ENCODE peak calls at places on chromosome 2, in six cellular contexts. Z, V, E, S, H and F are unnamed samples.

GRCh38 chr2:83859553-83859952 is 599.5 kb downstream of the SUCLG1 start:
- DNase-seq in H (no peak), S (no peak), Z (no peak), V (no peak), E (no peak), F (no peak)

GRCh38 chr2:190978389-190979053 is 35.5 kb downstream of the STAT1 start:
- DNase-seq in H (no peak), S (peak; percentile 85), E (peak; percentile 68), Z (no peak), V (no peak), F (peak; percentile 88)

GRCh38 chr2:202375006-202375610 is 1.0 kb upstream of the BMPR2 start:
- DNase-seq in V (no peak), E (peak; percentile 51), Z (peak; percentile 70), S (peak; percentile 89), H (peak; percentile 81), F (peak; percentile 93)

GRCh38 chr2:29238497-29238896 is 123.3 kb downstream of the CLIP4 start:
- DNase-seq in V (peak; percentile 26), H (peak; percentile 43), S (no peak), E (peak; percentile 71), Z (peak; percentile 55), F (no peak)

GRCh38 chr2:200065477-200065876 is 110.1 kb downstream of the MAIP1 start:
- DNase-seq in H (no peak), S (no peak), V (no peak), E (no peak), Z (no peak), F (peak; percentile 59)

GRCh38 chr2:69385443-69386151 is 1.4 kb downstream of the GFPT1 start:
- DNase-seq in E (peak; percentile 9), H (peak; percentile 12), Z (no peak), V (peak; percentile 54), S (no peak), F (no peak)

GRCh38 chr2:20148841-20149702 is 75.9 kb downstream of the SDC1 start:
- DNase-seq in E (no peak), V (no peak), H (no peak), Z (peak; percentile 66), S (peak; percentile 97), F (peak; percentile 88)

GRCh38 chr2:98298685-98299180 is 47.5 kb upstream of the CNGA3 start:
- DNase-seq in E (no peak), V (no peak), H (no peak), Z (no peak), S (no peak), F (no peak)

GRCh38 chr2:158144914-158145625 is 43.4 kb downstream of the UPP2 start:
- DNase-seq in Z (no peak), E (peak; percentile 74), H (no peak), V (peak; percentile 8), S (no peak), F (no peak)

GRCh38 chr2:28580078-28580477 is 84.2 kb downstream of the PLB1 start:
- DNase-seq in S (no peak), V (no peak), H (no peak), E (no peak), Z (no peak), F (no peak)

GRCh38 chr2:161170917-161171594 is 10.8 kb downstream of the TANK start:
- DNase-seq in S (peak; percentile 25), H (no peak), Z (no peak), V (no peak), E (no peak), F (peak; percentile 8)

GRCh38 chr2:26521054-26521912 is 43.4 kb upstream of the OTOF start:
- DNase-seq in S (no peak), Z (peak; percentile 81), H (peak; percentile 46), E (peak; percentile 44), V (peak; percentile 38), F (peak; percentile 5)

GRCh38 chr2:114642371-114642770 is 199.9 kb downstream of the DPP10 start:
- DNase-seq in V (no peak), E (no peak), S (no peak), H (peak; percentile 11), Z (no peak), F (no peak)

GRCh38 chr2:97983134-97983533 is 12.6 kb downstream of the TMEM131 start:
- DNase-seq in H (no peak), Z (no peak), S (no peak), E (no peak), V (no peak), F (no peak)

GRCh38 chr2:10175441-10175840 is 52.9 kb downstream of the RRM2 start:
- DNase-seq in S (no peak), V (no peak), E (no peak), H (no peak), Z (no peak), F (no peak)

GRCh38 chr2:28610583-28611201 is 114.8 kb downstream of the PLB1 start:
- DNase-seq in V (peak; percentile 86), Z (no peak), H (peak; percentile 76), S (peak; percentile 96), E (peak; percentile 99), F (peak; percentile 98)

GRCh38 chr2:15825276-15826060 is 114.9 kb upstream of the MYCN start:
- DNase-seq in H (no peak), V (no peak), E (no peak), S (no peak), Z (peak; percentile 47), F (no peak)

GRCh38 chr2:173831312-173832229 is 133.6 kb downstream of the SP3 start:
- DNase-seq in S (peak; percentile 12), V (no peak), Z (peak; percentile 11), H (peak; percentile 56), E (no peak), F (peak; percentile 43)

GRCh38 chr2:24943427-24943826 is 23.4 kb upstream of the ADCY3 start:
- DNase-seq in E (no peak), H (no peak), V (no peak), Z (no peak), S (no peak), F (no peak)

GRCh38 chr2:184611221-184612085 is 13.1 kb downstream of the ZNF804A start:
- DNase-seq in Z (no peak), E (peak; percentile 74), V (peak; percentile 19), S (peak; percentile 4), H (peak; percentile 29), F (peak; percentile 27)

GRCh38 chr2:211899871-211900482 is 638.6 kb downstream of the ERBB4 start:
- DNase-seq in V (no peak), Z (no peak), S (no peak), E (no peak), H (no peak), F (no peak)

GRCh38 chr2:184004945-184005672 is 593.2 kb upstream of the ZNF804A start:
- DNase-seq in V (no peak), E (no peak), H (no peak), S (no peak), Z (no peak), F (no peak)

GRCh38 chr2:178190938-178191910 is 3.1 kb upstream of the OSBPL6 start:
- DNase-seq in H (no peak), S (no peak), E (peak; percentile 33), Z (no peak), V (no peak), F (no peak)

GRCh38 chr2:145484443-145485086 is 964.6 kb upstream of the ZEB2 start:
- DNase-seq in H (peak; percentile 21), Z (no peak), S (peak; percentile 69), V (peak; percentile 69), E (peak; percentile 91), F (peak; percentile 84)

GRCh38 chr2:16663121-16663905 is 2.3 kb downstream of the CYRIA start:
- DNase-seq in E (no peak), H (no peak), Z (no peak), S (no peak), V (no peak), F (no peak)

GRCh38 chr2:202104286-202104870 is 31.3 kb downstream of the KIAA2012 start:
- DNase-seq in Z (peak; percentile 66), V (peak; percentile 40), S (no peak), E (peak; percentile 65), H (peak; percentile 65), F (peak; percentile 50)

GRCh38 chr2:138949517-138949916 is 169.3 kb upstream of the NXPH2 start:
- DNase-seq in S (peak; percentile 19), Z (no peak), H (no peak), V (peak; percentile 85), E (peak; percentile 95), F (peak; percentile 27)

DNA sequence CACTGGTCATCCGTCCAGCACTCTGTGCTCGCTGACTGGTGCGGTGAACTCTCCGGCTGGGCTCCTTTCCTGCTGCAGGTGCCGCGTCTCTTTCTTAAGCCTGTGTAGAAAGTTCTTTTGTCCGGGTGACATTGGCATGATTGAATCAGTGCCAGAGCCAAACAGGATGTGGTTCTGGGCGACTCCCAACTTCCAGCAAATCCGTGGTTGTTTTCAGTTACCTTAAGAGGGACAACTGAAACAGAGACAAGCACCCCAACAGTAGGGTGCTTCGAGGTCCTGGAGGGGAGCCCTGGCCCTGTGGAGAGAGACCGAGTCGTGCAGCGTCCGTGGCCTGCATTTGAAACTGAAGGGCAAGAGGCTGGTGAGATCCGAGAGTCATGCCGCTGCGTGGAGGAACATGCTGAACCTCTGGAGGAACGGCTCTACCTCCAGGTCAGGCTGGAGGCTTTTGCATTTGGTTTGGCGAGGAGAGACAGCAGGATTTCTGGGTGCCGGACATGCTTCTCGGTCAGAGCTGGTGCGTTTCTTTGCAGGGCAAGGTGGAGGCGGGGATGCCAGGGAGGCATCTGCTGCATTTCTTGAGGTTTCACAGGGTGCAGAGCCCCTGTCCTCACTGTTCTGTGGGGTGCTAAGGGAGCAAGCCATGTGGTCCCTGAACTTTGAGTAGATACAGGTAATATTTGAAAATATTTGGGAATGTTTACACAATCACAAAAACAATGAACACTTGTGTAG is 26.8 kb downstream of the SH3BP4 start:
- DNase-seq in Z (no peak), S (peak; percentile 68), H (no peak), E (peak; percentile 88), V (no peak), F (peak; percentile 56)
- H3K4me2 ChIP-seq in Z (no peak overlapping the region), S (peak overlapping the region; percentile 67), H (no peak overlapping the region), E (peak overlapping the region; percentile 90), V (peak overlapping the region; percentile 58), F (no peak overlapping the region)

DNA sequence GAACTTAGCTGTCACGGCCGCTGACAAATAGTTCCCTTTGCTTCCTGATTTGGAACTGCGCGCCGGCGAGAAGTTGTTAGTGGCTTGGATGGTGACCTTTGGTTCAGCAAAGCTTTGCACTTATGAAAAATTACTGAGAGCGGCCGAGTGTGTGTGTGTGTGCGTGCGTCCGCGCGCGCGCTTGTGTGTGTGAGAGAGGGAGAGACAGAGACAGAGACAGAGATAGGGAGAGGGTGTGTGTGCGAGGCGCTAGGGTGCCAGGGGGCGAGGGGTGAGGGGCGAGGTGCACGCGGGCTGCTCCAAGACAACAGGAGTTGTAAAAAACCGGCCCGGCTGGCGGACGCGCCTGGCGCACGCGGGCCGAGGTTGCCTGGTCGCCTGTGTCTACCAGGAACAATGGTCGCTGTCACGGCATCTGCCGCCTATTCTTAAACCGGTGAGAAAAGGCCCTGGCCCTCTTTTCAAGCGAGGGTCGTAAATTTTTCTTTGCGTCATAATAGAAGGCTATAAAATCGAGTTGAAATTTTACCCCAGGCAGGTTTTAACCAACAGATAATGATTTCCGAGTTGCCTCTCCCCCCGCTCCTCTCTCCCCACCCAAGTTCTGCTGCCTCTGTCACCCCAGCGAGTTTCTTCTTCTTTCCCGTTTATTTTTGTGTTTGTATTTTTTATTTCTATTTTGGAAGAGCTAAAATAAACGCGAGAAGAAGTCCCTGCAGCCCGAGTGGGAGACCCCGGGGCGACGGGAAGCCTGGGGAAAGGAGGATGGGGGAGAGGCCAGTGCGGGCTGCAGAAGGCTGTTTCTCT is 595 bp downstream of the HOXD3 start:
- DNase-seq in S (no peak), H (no peak), Z (peak; percentile 82), V (no peak), E (no peak), F (no peak)
- TF ChIP-seq EZH2 in S (peak; percentile 79), H (peak; percentile 99), Z (peak; percentile 100), V (no peak), E (no peak), F (peak; percentile 54)

GRCh38 chr2:11420190-11420589 is 45.8 kb downstream of the E2F6 start:
- DNase-seq in H (no peak), Z (no peak), E (no peak), S (no peak), V (no peak), F (no peak)
- H3K4me3 ChIP-seq in H (no peak overlapping the region), Z (no peak overlapping the region), E (no peak overlapping the region), S (no peak overlapping the region), V (no peak overlapping the region), F (no peak overlapping the region)

GRCh38 chr2:4246364-4247131 is 543.2 kb downstream of the DCDC2C start:
- DNase-seq in E (no peak), H (no peak), Z (peak; percentile 26), S (no peak), V (no peak), F (no peak)
- H3K4me2 ChIP-seq in E (no peak overlapping the region), H (peak overlapping the region; percentile 32), Z (peak overlapping the region; percentile 17), S (no peak overlapping the region), V (no peak overlapping the region), F (no peak overlapping the region)